ENCODE peak calls at places on chromosome 5, in five cellular contexts. S, V, X, A and N are unnamed samples.

GRCh38 chr5:93296338-93296737 is 284.7 kb downstream of the NR2F1-AS1 start:
- DNase-seq in A (peak; percentile 58), S (peak; percentile 21), V (no peak), X (no peak), N (no peak)

GRCh38 chr5:123047706-123048105 is 11.2 kb upstream of the PPIC start:
- DNase-seq in S (no peak), X (no peak), A (no peak), V (no peak), N (no peak)

GRCh38 chr5:174096619-174097018 is 51.1 kb downstream of the NSG2 start:
- DNase-seq in V (no peak), A (no peak), X (no peak), S (no peak), N (no peak)

GRCh38 chr5:65916636-65917035 is 9.7 kb upstream of the ERBIN start:
- DNase-seq in V (no peak), S (no peak), X (no peak), A (no peak), N (no peak)

GRCh38 chr5:88785396-88786216 is 97.4 kb downstream of the MEF2C start:
- DNase-seq in X (peak; percentile 56), S (peak; percentile 96), A (peak; percentile 93), V (no peak), N (no peak)

GRCh38 chr5:447501-447900 is 4.5 kb downstream of the EXOC3 start:
- DNase-seq in X (no peak), A (no peak), S (no peak), V (no peak), N (peak; percentile 35)

GRCh38 chr5:173868096-173868879 is 19.9 kb upstream of the CPEB4 start:
- DNase-seq in X (no peak), A (no peak), S (no peak), V (no peak), N (no peak)

GRCh38 chr5:42950091-42950465 is 90.0 kb downstream of the ANXA2R start:
- DNase-seq in V (no peak), S (peak; percentile 54), X (no peak), A (no peak), N (no peak)

GRCh38 chr5:4831325-4831724 is 308.8 kb upstream of the ADAMTS16 start:
- DNase-seq in V (no peak), X (no peak), S (no peak), A (no peak), N (no peak)

GRCh38 chr5:169861934-169862333 is 118.4 kb downstream of the INSYN2B start:
- DNase-seq in S (no peak), A (peak; percentile 36), V (no peak), X (no peak), N (no peak)

GRCh38 chr5:59766394-59766793 is 127.1 kb downstream of the PDE4D start:
- DNase-seq in V (no peak), S (peak; percentile 79), X (no peak), A (no peak), N (peak; percentile 43)

GRCh38 chr5:38600334-38601045 is 44.0 kb upstream of the LIFR start:
- DNase-seq in X (no peak), A (peak; percentile 22), S (no peak), V (no peak), N (no peak)

GRCh38 chr5:180142008-180142803 is 66.8 kb downstream of the RASGEF1C start:
- DNase-seq in A (no peak), X (no peak), S (no peak), V (no peak), N (no peak)

GRCh38 chr5:144191998-144192397 is 21.3 kb downstream of the KCTD16 start:
- DNase-seq in A (peak; percentile 75), X (no peak), V (peak; percentile 16), S (peak; percentile 88), N (no peak)

GRCh38 chr5:36215910-36216309 is 25.8 kb downstream of the NADK2 start:
- DNase-seq in A (no peak), S (no peak), X (no peak), V (no peak), N (no peak)

GRCh38 chr5:161530700-161531099 is 15.8 kb downstream of the GABRB2 start:
- DNase-seq in V (no peak), A (no peak), S (no peak), X (no peak), N (no peak)

GRCh38 chr5:68343421-68343826 is 127.9 kb downstream of the PIK3R1 start:
- DNase-seq in S (peak; percentile 61), A (peak; percentile 98), V (peak; percentile 39), X (no peak), N (peak; percentile 75)

GRCh38 chr5:137439645-137440044 is 59.5 kb downstream of the SPOCK1 start:
- DNase-seq in S (no peak), A (no peak), X (no peak), V (no peak), N (no peak)

GRCh38 chr5:10625700-10626472 is 62.0 kb downstream of the ANKRD33B start:
- DNase-seq in V (no peak), A (no peak), X (no peak), S (no peak), N (no peak)

GRCh38 chr5:132853323-132853722 is 12.9 kb downstream of the GDF9 start:
- DNase-seq in V (no peak), A (no peak), X (no peak), S (no peak), N (no peak)

GRCh38 chr5:3197237-3197636 is 398.4 kb upstream of the IRX1 start:
- DNase-seq in S (no peak), V (no peak), A (no peak), X (no peak), N (no peak)

DNA sequence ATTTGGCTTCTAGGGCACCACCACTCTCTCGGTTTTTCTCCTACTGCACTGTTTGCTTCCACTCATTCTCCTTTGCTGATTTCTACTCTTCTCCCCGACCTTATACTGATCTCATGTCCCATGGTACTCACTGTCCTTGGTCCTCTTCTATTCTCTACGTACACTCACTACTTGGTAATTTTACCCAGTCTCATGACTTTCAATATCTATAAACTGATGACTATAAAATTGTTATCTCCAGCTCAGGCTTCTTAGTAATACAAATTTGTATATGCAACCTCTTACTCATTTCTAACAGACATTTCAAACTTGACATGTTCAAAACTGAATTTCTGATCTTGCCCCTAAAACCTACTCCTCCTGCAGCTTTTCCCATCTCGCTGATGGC is 4.1 kb downstream of the RAPGEF6 start:
- DNase-seq in V (no peak), S (no peak), A (peak; percentile 12), X (no peak), N (no peak)
- H3K4me1 ChIP-seq in V (peaks cover 22% of the 10 kb centered on the region), S (peaks cover 8% of the 10 kb centered on the region), A (peaks cover 30% of the 10 kb centered on the region), X (peaks cover 48% of the 10 kb centered on the region), N (no peaks in the 10 kb centered on the region)

GRCh38 chr5:139640432-139641115 is 7.6 kb upstream of the CXXC5 start:
- DNase-seq in S (no peak), A (no peak), V (no peak), X (peak; percentile 31), N (peak; percentile 29)

GRCh38 chr5:139642891-139643871 is 5.0 kb upstream of the CXXC5 start:
- DNase-seq in V (no peak), A (no peak), S (no peak), X (peak; percentile 69), N (peak; percentile 68)

GRCh38 chr5:139642213-139642612 is 5.9 kb upstream of the CXXC5 start:
- DNase-seq in X (peak; percentile 20), V (no peak), S (no peak), A (no peak), N (no peak)

GRCh38 chr5:139639619-139640431 is 8.3 kb upstream of the CXXC5 start:
- DNase-seq in X (peak; percentile 33), S (no peak), V (no peak), A (peak; percentile 49), N (peak; percentile 35)

DNA sequence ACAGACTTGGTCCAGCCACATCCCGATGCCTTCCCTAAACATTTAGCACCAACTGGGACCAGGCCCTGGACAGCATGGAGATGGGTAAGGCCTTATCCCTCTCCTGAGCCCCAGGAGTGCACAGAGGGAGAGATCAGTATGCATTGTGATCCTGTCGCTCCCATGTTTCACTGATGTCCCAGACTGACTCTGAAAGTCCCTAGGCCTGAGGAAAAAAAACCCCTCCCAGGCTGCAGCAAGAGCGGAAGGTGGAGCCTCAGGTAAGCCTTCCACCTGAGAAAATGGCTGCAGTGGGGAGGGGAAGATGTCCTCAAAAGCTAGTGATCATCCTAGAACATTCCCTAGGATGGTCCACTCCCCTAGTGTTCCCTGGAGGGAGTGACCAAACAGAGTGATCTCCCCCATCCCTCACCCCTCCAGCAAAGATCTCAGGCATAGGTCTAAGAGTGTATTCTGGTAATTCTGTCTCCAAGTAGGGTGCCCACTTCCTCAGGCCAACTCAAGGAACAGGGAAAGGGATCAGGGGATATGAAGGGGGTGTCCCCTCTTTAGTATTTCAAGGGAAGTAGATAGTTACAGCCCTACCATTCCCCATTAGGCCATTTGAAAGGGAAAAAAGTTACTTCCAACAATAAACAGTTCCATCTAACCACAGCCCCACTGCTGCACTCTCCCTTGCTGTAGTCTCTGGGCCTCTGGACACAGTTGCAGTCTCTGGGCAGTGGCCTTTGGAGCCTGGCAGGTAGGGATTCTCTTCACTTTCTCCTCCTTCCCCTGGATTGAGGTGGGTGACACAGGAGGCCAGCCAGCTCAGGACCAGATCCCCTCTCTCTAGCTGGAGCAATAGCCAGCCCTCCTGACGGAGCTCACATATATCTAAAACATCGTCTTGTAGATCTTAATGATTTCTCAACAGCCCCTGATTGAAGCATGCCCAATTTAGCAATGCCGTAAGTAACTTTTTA is 6.8 kb upstream of the CXXC5 start:
- DNase-seq in A (no peak), V (no peak), X (no peak), S (no peak), N (peak; percentile 34)
- H3K4me1 ChIP-seq in A (peaks cover 17% of the 10 kb centered on the region), V (peaks cover 50% of the 10 kb centered on the region), X (peaks cover 29% of the 10 kb centered on the region), S (peaks cover 11% of the 10 kb centered on the region), N (peaks cover 2% of the 10 kb centered on the region)

GRCh38 chr5:151195622-151196021 is 28.3 kb downstream of the CCDC69 start:
- DNase-seq in A (no peak), V (no peak), X (no peak), S (no peak), N (peak; percentile 30)
- H3K4me1 ChIP-seq in A (no peaks in the 10 kb centered on the region), V (no peaks in the 10 kb centered on the region), X (peaks cover 45% of the 10 kb centered on the region), S (no peaks in the 10 kb centered on the region), N (no peaks in the 10 kb centered on the region)

DNA sequence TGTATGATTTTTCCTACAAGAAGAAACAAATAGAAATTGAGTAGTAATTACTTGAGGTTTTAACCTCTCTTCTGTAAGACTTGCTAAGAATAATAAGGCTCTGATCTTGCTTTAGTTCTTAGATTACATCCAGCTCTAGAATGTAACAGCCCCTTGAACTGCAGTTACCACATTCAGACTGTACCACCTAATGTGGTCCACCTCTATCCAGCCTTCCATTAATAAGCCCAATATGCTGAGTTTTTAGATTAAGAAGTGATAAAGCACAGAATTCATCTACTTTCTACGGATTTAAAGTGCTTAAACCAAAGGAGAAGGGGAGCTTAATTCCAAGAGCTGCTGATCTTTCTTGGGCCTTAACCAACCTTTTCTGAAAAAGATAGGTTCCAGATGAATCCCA is 131.6 kb downstream of the ZNF608 start:
- DNase-seq in S (no peak), X (no peak), V (no peak), A (no peak), N (no peak)
- H3K4me1 ChIP-seq in S (peaks cover 5% of the 10 kb centered on the region), X (no peaks in the 10 kb centered on the region), V (no peaks in the 10 kb centered on the region), A (no peaks in the 10 kb centered on the region), N (no peaks in the 10 kb centered on the region)

DNA sequence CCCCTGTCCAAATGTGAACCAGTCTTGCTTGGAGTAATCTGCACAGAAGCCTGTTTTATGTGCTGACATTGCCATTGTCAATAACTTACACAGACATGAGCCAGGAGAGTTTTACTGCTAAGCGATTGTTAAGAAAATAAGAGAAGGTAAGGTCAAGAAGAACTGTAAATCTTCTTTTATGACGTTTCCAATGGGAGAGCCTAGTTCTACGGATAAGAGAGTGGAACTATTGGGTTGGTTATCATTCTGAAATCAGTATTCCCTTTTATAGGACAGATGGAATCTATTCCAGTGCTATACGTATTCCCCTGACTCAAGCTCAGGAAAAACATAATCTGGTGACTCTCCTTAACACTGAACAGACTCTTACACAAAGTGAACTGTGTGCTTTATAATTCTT is 137.9 kb upstream of the OTULINL start:
- DNase-seq in S (peak; percentile 67), X (no peak), A (no peak), V (no peak), N (no peak)
- H3K4me1 ChIP-seq in S (peaks cover 92% of the 10 kb centered on the region), X (peaks cover 23% of the 10 kb centered on the region), A (peaks cover 21% of the 10 kb centered on the region), V (no peaks in the 10 kb centered on the region), N (no peaks in the 10 kb centered on the region)

GRCh38 chr5:134527156-134527960 is 1.9 kb downstream of the JADE2 start:
- DNase-seq in A (peak; percentile 91), X (peak; percentile 84), S (peak; percentile 84), V (peak; percentile 87), N (peak; percentile 92)
- H3K4me1 ChIP-seq in A (peaks cover 17% of the 10 kb centered on the region), X (peaks cover 48% of the 10 kb centered on the region), S (peaks cover 20% of the 10 kb centered on the region), V (peaks cover 43% of the 10 kb centered on the region), N (peaks cover 3% of the 10 kb centered on the region)